ENCODE peak calls at places on chromosomes 1 and 21, in ten cellular contexts. One of them, this sample, is unnamed.

GRCh38 chr1:154478013-154478412 is 24.0 kb upstream of the TDRD10 start:
- DNase-seq in K562: no peak
- DNase-seq in spleen: no peak
- DNase-seq in HCT116: no peak
- DNase-seq in breast epithelium: no peak
- DNase-seq in suprapubic skin: no peak
- DNase-seq in transverse colon: peak
- DNase-seq in HepG2: no peak
- DNase-seq in GM12878: no peak
- DNase-seq in stomach: no peak
- DNase-seq in this sample: no peak

GRCh38 chr1:229784834-229785233 is 158.8 kb downstream of the URB2 start:
- DNase-seq in K562: no peak
- DNase-seq in spleen: no peak
- DNase-seq in HCT116: no peak
- DNase-seq in breast epithelium: no peak
- DNase-seq in suprapubic skin: no peak
- DNase-seq in transverse colon: peak
- DNase-seq in HepG2: no peak
- DNase-seq in GM12878: no peak
- DNase-seq in stomach: no peak
- DNase-seq in this sample: no peak

GRCh38 chr1:91428182-91428798 is 23.7 kb upstream of the HFM1 start:
- DNase-seq in K562: no peak
- DNase-seq in spleen: no peak
- DNase-seq in HCT116: no peak
- DNase-seq in breast epithelium: no peak
- DNase-seq in suprapubic skin: no peak
- DNase-seq in transverse colon: no peak
- DNase-seq in HepG2: no peak
- DNase-seq in GM12878: no peak
- DNase-seq in stomach: no peak
- DNase-seq in this sample: no peak

GRCh38 chr1:30190481-30191153 is 532.8 kb downstream of the MATN1 start:
- DNase-seq in K562: no peak
- DNase-seq in spleen: no peak
- DNase-seq in HCT116: no peak
- DNase-seq in breast epithelium: no peak
- DNase-seq in suprapubic skin: no peak
- DNase-seq in transverse colon: no peak
- DNase-seq in HepG2: no peak
- DNase-seq in GM12878: no peak
- DNase-seq in stomach: no peak
- DNase-seq in this sample: no peak

GRCh38 chr1:27298632-27299384 is 23.2 kb upstream of the TMEM222 start:
- DNase-seq in K562: no peak
- DNase-seq in spleen: no peak
- DNase-seq in HCT116: no peak
- DNase-seq in breast epithelium: no peak
- DNase-seq in suprapubic skin: no peak
- DNase-seq in transverse colon: no peak
- DNase-seq in HepG2: no peak
- DNase-seq in GM12878: no peak
- DNase-seq in stomach: no peak
- DNase-seq in this sample: no peak

GRCh38 chr21:31078796-31079195 is 40.5 kb upstream of the KRTAP19-8 start:
- DNase-seq in K562: no peak
- DNase-seq in spleen: no peak
- DNase-seq in HCT116: no peak
- DNase-seq in breast epithelium: no peak
- DNase-seq in suprapubic skin: no peak
- DNase-seq in transverse colon: no peak
- DNase-seq in HepG2: no peak
- DNase-seq in GM12878: peak
- DNase-seq in stomach: no peak
- DNase-seq in this sample: no peak

GRCh38 chr21:26888256-26888655 is 43.0 kb upstream of the ADAMTS1 start:
- DNase-seq in K562: no peak
- DNase-seq in spleen: no peak
- DNase-seq in HCT116: no peak
- DNase-seq in breast epithelium: no peak
- DNase-seq in suprapubic skin: no peak
- DNase-seq in transverse colon: no peak
- DNase-seq in HepG2: no peak
- DNase-seq in GM12878: no peak
- DNase-seq in stomach: no peak
- DNase-seq in this sample: no peak

GRCh38 chr1:117146570-117147340 is 25.2 kb upstream of the TRIM45 start:
- DNase-seq in K562: no peak
- DNase-seq in spleen: no peak
- DNase-seq in HCT116: peak
- DNase-seq in breast epithelium: no peak
- DNase-seq in suprapubic skin: no peak
- DNase-seq in transverse colon: no peak
- DNase-seq in HepG2: no peak
- DNase-seq in GM12878: no peak
- DNase-seq in stomach: no peak
- DNase-seq in this sample: no peak

GRCh38 chr1:233107130-233107529 is 156.7 kb downstream of the NTPCR start:
- DNase-seq in K562: no peak
- DNase-seq in spleen: no peak
- DNase-seq in HCT116: no peak
- DNase-seq in breast epithelium: no peak
- DNase-seq in suprapubic skin: no peak
- DNase-seq in transverse colon: no peak
- DNase-seq in HepG2: no peak
- DNase-seq in GM12878: no peak
- DNase-seq in stomach: no peak
- DNase-seq in this sample: no peak

GRCh38 chr1:39167632-39168209 is 36.8 kb upstream of the MACF1 start:
- DNase-seq in K562: peak
- DNase-seq in spleen: no peak
- DNase-seq in HCT116: no peak
- DNase-seq in breast epithelium: no peak
- DNase-seq in suprapubic skin: no peak
- DNase-seq in transverse colon: no peak
- DNase-seq in HepG2: peak
- DNase-seq in GM12878: no peak
- DNase-seq in stomach: no peak
- DNase-seq in this sample: no peak

GRCh38 chr1:21340230-21340564 is 49.9 kb upstream of the ECE1 start:
- DNase-seq in K562: no peak
- DNase-seq in spleen: peak
- DNase-seq in HCT116: no peak
- DNase-seq in breast epithelium: no peak
- DNase-seq in suprapubic skin: no peak
- DNase-seq in transverse colon: peak
- DNase-seq in HepG2: no peak
- DNase-seq in GM12878: no peak
- DNase-seq in stomach: peak
- DNase-seq in this sample: peak

GRCh38 chr1:24157921-24158481 is 15.1 kb upstream of the IL22RA1 start:
- DNase-seq in K562: no peak
- DNase-seq in spleen: no peak
- DNase-seq in HCT116: no peak
- DNase-seq in breast epithelium: no peak
- DNase-seq in suprapubic skin: no peak
- DNase-seq in transverse colon: no peak
- DNase-seq in HepG2: no peak
- DNase-seq in GM12878: no peak
- DNase-seq in stomach: no peak
- DNase-seq in this sample: no peak

DNA sequence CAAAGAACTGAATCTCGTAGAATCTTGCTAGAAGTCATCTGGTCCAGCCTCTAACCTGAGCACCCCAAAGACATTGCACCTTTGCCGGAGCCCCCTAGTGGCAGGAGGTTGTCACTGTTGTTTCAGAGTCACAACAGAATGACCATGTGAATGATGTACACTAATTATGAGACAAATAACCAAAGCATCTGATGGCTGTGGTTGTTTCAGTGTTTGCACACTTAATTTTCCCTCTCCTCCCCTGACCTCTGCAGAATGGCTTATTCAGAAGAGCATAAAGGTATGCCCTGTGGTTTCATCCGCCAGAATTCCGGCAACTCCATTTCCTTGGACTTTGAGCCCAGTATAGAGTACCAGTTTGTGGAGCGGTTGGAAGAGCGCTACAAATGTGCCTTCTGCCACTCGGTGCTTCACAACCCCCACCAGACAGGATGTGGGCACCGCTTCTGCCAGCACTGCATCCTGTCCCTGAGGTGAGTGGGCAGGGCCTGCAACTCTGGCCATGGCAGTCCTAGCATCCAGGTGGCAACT is 26.4 kb downstream of the TRAF5 start:
- DNase-seq in K562: peak
- DNase-seq in spleen: peak
- DNase-seq in HCT116: peak
- DNase-seq in breast epithelium: no peak
- DNase-seq in suprapubic skin: no peak
- DNase-seq in transverse colon: peak
- DNase-seq in HepG2: peak
- DNase-seq in GM12878: no peak
- DNase-seq in stomach: peak
- DNase-seq in this sample: no peak
- TF ChIP-seq POLR2AphosphoS5 in K562: no peak
- TF ChIP-seq POLR2AphosphoS5 in spleen: peak
- TF ChIP-seq POLR2AphosphoS5 in HCT116: no peak
- TF ChIP-seq POLR2AphosphoS5 in breast epithelium: no peak
- TF ChIP-seq POLR2AphosphoS5 in suprapubic skin: no peak
- TF ChIP-seq POLR2AphosphoS5 in transverse colon: no peak
- TF ChIP-seq POLR2AphosphoS5 in HepG2: no peak
- TF ChIP-seq POLR2AphosphoS5 in GM12878: no peak
- TF ChIP-seq POLR2AphosphoS5 in stomach: no peak
- TF ChIP-seq POLR2AphosphoS5 in this sample: no peak

DNA sequence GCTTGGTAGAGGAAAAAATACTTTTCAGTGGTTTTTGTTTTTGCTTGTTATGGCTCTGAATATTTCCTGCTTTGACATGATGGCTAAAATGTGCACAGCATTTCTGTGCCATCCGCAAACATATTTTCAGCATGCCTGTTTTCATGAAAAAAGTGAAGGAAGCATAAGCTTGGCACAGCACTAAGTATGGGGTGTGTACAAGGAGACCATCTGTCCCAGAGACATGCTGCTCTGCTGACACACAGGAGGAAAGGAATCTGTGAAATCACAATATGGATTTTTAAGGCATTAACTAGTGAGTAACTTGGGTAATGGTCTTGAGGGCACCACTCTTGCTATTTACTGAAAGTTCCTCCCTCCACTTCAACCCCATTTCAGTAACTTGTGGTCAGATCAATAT is 595.6 kb downstream of the RWDD3 start:
- DNase-seq in K562: no peak
- DNase-seq in spleen: no peak
- DNase-seq in HCT116: no peak
- DNase-seq in breast epithelium: no peak
- DNase-seq in suprapubic skin: no peak
- DNase-seq in transverse colon: no peak
- DNase-seq in HepG2: no peak
- DNase-seq in GM12878: no peak
- DNase-seq in stomach: no peak
- DNase-seq in this sample: no peak
- TF ChIP-seq POLR2A in K562: no peak
- TF ChIP-seq POLR2A in spleen: no peak
- TF ChIP-seq POLR2A in HCT116: no peak
- TF ChIP-seq POLR2A in breast epithelium: no peak
- TF ChIP-seq POLR2A in suprapubic skin: no peak
- TF ChIP-seq POLR2A in transverse colon: no peak
- TF ChIP-seq POLR2A in HepG2: no peak
- TF ChIP-seq POLR2A in GM12878: no peak
- TF ChIP-seq POLR2A in stomach: no peak
- TF ChIP-seq POLR2A in this sample: no peak

DNA sequence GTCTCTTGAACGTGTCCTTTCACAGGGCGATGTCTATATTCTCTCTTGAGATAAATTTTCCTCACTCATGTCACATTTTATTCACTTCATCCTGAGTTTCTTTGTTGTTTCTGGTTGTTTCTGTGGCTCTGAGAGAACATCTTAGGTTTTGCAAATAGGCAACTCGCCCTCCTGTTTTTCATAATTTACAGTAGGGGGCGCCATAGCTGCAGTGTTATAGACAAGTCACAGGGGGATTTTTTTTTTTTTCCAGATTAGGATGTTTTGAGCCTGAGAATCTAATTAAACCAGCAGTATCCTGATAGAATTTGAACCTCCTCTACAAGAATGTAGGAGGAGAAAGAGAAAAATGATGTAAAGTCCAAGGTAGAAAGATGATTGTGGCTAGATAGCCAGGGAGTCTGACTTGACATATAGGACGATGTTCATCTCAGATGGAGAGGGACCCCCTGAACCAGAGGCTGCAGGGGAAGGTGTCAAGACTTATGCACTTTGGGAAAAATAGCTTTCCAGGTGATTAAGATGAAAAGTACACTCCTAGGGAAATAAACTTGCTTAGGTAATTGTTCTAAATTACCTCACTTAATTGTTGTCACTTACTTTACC is 76.3 kb downstream of the ZP4 start:
- DNase-seq in K562: no peak
- DNase-seq in spleen: no peak
- DNase-seq in HCT116: no peak
- DNase-seq in breast epithelium: no peak
- DNase-seq in suprapubic skin: no peak
- DNase-seq in transverse colon: no peak
- DNase-seq in HepG2: peak
- DNase-seq in GM12878: no peak
- DNase-seq in stomach: no peak
- DNase-seq in this sample: no peak
- TF ChIP-seq CTCF in K562: peak
- TF ChIP-seq CTCF in spleen: no peak
- TF ChIP-seq CTCF in HCT116: peak
- TF ChIP-seq CTCF in breast epithelium: no peak
- TF ChIP-seq CTCF in suprapubic skin: no peak
- TF ChIP-seq CTCF in transverse colon: peak
- TF ChIP-seq CTCF in HepG2: peak
- TF ChIP-seq CTCF in GM12878: peak
- TF ChIP-seq CTCF in stomach: no peak
- TF ChIP-seq CTCF in this sample: no peak

DNA sequence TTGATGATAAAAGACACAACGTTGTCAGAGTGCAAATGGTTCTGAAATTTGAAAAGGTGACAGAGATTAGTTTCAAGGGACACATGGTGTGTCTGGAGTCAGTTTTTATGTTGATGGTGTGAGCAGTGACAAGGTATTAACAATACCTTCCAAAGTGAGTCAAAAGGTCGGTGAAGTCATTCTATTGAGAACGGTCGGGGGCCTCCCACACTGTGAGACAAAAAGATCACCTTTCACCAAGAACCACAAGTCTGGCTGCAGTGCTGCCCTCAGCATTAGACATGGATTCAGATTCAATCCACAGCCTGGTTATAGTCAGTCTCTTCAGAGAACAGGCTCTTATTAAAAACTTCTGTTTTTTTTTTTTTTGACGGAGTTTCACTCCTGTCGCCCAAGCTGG is 26.5 kb downstream of the ZNF124 start:
- DNase-seq in K562: no peak
- DNase-seq in spleen: no peak
- DNase-seq in HCT116: no peak
- DNase-seq in breast epithelium: no peak
- DNase-seq in suprapubic skin: no peak
- DNase-seq in transverse colon: no peak
- DNase-seq in HepG2: no peak
- DNase-seq in GM12878: no peak
- DNase-seq in stomach: no peak
- DNase-seq in this sample: no peak
- TF ChIP-seq POLR2AphosphoS5 in K562: no peak
- TF ChIP-seq POLR2AphosphoS5 in spleen: no peak
- TF ChIP-seq POLR2AphosphoS5 in HCT116: no peak
- TF ChIP-seq POLR2AphosphoS5 in breast epithelium: no peak
- TF ChIP-seq POLR2AphosphoS5 in suprapubic skin: no peak
- TF ChIP-seq POLR2AphosphoS5 in transverse colon: no peak
- TF ChIP-seq POLR2AphosphoS5 in HepG2: no peak
- TF ChIP-seq POLR2AphosphoS5 in GM12878: no peak
- TF ChIP-seq POLR2AphosphoS5 in stomach: no peak
- TF ChIP-seq POLR2AphosphoS5 in this sample: no peak

This sample was measured in sigmoid colon.